ENCODE peak calls at places on chromosomes 1 and 21, in five cellular contexts. E is upper lobe of left lung, N is A549, B is HCT116, V is heart left ventricle. W is an unnamed sample.

GRCh38 chr21:32256226-32256625 is 22.6 kb downstream of the MIS18A start:
- DNase-seq in E (no peak), N (no peak), B (no peak), V (no peak), W (no peak)

GRCh38 chr21:33608559-33608958 is 20.1 kb upstream of the DONSON start:
- DNase-seq in E (no peak), N (no peak), B (no peak), V (no peak), W (no peak)

GRCh38 chr1:167984886-167985489 is 48.1 kb upstream of the MPC2 start:
- DNase-seq in E (no peak), N (no peak), B (no peak), V (no peak), W (no peak)

GRCh38 chr1:231919900-231920299 is 293.3 kb downstream of the DISC1 start:
- DNase-seq in E (no peak), N (no peak), B (no peak), V (peak; percentile 52), W (no peak)

GRCh38 chr1:12851779-12852178 is 3.3 kb upstream of the HNRNPCL1 start:
- DNase-seq in E (no peak), N (no peak), B (peak; percentile 41), V (no peak), W (no peak)

GRCh38 chr1:244207935-244208244 is 156.8 kb downstream of the ZBTB18 start:
- DNase-seq in E (no peak), N (no peak), B (no peak), V (no peak), W (no peak)

GRCh38 chr1:234515821-234516241 is 36.9 kb upstream of the TARBP1 start:
- DNase-seq in E (no peak), N (no peak), B (no peak), V (no peak), W (no peak)

GRCh38 chr1:27233677-27234053 is 767 bp upstream of the WDTC1 start:
- DNase-seq in E (no peak), N (no peak), B (no peak), V (no peak), W (no peak)

GRCh38 chr1:197951617-197952175 is 34.5 kb downstream of the LHX9 start:
- DNase-seq in E (no peak), N (no peak), B (no peak), V (no peak), W (no peak)

GRCh38 chr1:40058453-40059291 is 18.1 kb downstream of the CAP1 start:
- DNase-seq in E (no peak), N (no peak), B (no peak), V (no peak), W (no peak)

GRCh38 chr1:43229831-43230780 is 39.7 kb upstream of the TMEM125 start:
- DNase-seq in E (no peak), N (no peak), B (no peak), V (no peak), W (no peak)

DNA sequence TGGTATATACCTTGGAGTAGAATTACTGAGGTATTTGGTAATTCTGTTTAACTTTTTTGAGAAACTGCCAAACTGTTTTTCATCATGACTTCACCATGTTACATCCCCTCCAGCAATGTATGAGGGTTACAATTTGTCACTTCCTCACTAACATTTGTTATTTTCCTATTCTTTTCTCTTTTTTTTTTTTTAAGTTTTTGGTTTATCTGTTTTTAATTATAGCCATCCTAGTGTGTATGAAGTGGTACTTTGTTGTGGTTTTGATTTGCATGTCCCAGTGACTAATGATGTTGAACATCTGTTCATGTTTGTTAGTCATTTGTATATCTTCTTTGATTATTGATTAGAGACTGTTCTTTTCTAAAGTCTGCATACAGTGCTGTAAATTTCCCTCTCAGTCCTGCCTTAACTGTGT is 147.3 kb downstream of the HS2ST1 start:
- DNase-seq in E (no peak), N (no peak), B (no peak), V (no peak), W (no peak)
- H3K9me3 ChIP-seq in E (no peaks in the 10 kb centered on the region), N (peaks cover 3% of the 10 kb centered on the region), B (no peaks in the 10 kb centered on the region), V (no peaks in the 10 kb centered on the region), W (no peaks in the 10 kb centered on the region)

GRCh38 chr1:145871994-145872411 is 13.1 kb upstream of the PIAS3 start:
- DNase-seq in E (peak; percentile 45), N (no peak), B (no peak), V (no peak), W (no peak)
- TF ChIP-seq POLR2A in E (no peak), N (no peak), B (no peak), V (no peak), W (no peak)

GRCh38 chr1:96364576-96364975 is 357.0 kb upstream of the PTBP2 start:
- DNase-seq in E (no peak), N (no peak), B (no peak), V (no peak), W (no peak)
- H3K9me3 ChIP-seq in E (no peaks in the 10 kb centered on the region), N (no peaks in the 10 kb centered on the region), B (no peaks in the 10 kb centered on the region), V (no peaks in the 10 kb centered on the region), W (no peaks in the 10 kb centered on the region)

DNA sequence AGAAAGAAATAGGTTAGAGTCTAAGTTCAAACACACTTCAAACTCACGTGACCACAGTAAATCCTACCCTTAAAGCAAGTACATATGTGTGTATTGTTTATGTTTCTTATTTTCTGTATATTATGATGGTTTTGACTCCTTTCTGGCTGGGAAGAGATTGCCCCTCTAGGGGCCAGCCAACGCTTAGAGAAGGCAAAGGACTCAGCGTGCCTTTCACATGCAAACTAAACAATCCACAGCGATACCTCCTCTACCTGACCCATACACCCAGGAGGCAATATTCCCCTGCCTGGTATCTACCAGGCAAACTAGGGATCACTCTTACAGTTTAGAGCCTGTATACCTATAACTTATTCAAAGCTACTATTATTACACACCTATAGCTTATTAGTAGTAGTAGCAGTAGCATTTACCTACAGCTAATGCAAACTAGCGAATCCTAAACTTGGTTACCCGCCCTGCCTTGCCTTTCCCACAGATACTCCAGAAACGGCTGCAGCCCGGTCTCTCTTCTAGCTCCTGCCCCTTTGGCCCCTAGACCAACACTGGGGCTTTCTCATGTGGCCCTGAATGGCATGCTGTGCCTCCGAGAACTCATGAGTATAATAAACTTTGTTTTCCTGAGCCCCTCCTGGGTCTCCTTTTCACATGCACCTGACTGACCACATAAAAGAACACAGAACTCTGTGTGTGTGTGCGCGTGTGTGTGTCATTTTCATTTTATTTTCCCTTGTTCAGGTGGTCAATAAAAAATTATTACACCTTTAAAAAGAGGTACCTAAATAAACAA is 14.0 kb downstream of the NRIP1 start:
- DNase-seq in E (no peak), N (no peak), B (no peak), V (no peak), W (no peak)
- TF ChIP-seq POLR2A in E (no peak), N (no peak), B (no peak), V (no peak), W (no peak)

DNA sequence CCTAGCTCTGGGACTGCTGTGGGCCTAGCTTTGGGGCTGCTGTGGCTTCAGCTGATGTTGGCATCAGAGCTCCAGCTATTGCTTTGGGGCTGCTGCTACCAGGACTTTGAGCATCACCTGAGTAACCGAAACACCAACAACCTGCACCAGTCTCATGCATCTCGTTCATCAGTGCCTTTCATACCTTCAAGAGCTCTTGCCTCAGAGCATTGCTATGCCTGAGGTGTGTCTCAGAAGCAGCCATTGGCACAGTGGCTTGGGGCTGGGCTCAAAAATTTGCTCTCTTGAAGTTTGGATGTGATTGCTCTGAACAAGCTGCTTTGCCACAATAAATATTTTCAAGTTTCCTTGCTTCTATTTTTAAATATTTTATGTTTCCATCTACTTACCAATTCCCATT is 6.7 kb upstream of the LCE2D start:
- DNase-seq in E (no peak), N (no peak), B (no peak), V (no peak), W (no peak)
- H3K9me3 ChIP-seq in E (no peaks in the 10 kb centered on the region), N (no peaks in the 10 kb centered on the region), B (no peaks in the 10 kb centered on the region), V (no peaks in the 10 kb centered on the region), W (no peaks in the 10 kb centered on the region)

DNA sequence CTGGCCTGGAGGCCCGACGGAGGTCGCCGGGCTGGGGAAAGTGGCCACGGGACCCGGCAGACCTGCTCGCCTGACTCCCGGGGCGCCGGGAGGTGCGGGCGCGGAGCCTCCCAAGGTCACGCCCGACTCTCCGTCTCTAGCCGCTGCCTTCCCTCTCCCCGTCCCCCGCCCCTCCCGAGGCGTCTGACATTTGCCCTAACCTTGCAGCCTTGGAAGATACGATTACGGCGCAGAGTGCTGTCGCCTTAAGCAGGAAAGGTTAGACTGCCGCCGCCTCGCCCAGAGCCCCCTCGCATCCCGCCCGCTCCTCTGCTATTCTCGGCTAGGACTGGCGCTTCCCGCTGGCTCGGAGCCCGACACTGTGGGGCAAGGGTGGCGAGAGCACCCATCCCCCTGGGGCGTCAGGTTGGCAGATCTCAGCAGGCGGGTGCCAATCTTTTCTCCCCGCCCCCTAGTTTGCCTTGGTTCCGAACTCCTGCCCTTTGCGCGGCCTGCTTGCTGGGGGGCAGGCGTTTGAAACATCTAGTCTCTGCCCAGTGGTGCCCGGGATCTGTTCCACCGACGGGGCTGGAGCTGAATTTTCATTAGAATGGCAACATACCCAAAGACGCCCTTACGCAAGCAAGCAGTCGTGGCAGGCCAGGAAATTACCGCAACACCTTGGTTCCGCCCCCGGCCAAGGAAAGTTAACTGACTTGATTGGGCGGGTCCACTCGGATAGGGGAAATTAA is 841 bp downstream of the PGM1 start:
- DNase-seq in E (peak; percentile 87), N (peak; percentile 36), B (peak; percentile 67), V (peak; percentile 83), W (peak; percentile 17)
- TF ChIP-seq POLR2A in E (no peak), N (no peak), B (no peak), V (no peak), W (no peak)